ENCODE peak calls at places on chromosome 1, in ten cellular contexts. S is posterior cingulate gyrus; V is T-helper 9 cell; M is activated CD4-positive, CD25-positive, alpha-beta regulatory T cell treated with anti-CD3 and anti-CD28 coated beads, Interleukin-2, amount 50 U/mL, for 16 hours; J is Caki2; D is bronchial epithelial cell; I is GM23248; Y is stimulated activated CD4-positive, alpha-beta T cell treated with anti-CD3 and anti-CD28 coated beads, Interleukin-2, amount 100 ng/mL, for 48 hours; L is NCI-H1092; B is right cardiac atrium. P is an unnamed sample.

GRCh38 chr1:240344918-240345317 is 253.2 kb downstream of the FMN2 start:
- DNase-seq in I (peak), M (no peak), Y (no peak), B (no peak), V (no peak), S (no peak), D (peak), J (no peak), L (no peak), P (no peak)

GRCh38 chr1:84698151-84698651 is 7.9 kb upstream of the SSX2IP start:
- DNase-seq in J (no peak), B (no peak), Y (no peak), M (no peak), L (no peak), D (peak), S (no peak), V (no peak), I (peak), P (no peak)

GRCh38 chr1:62273953-62274352 is 45.3 kb downstream of the KANK4 start:
- DNase-seq in B (no peak), M (no peak), J (no peak), D (no peak), V (no peak), Y (no peak), I (no peak), S (no peak), L (no peak), P (no peak)

GRCh38 chr1:43452789-43453441 is 816 bp downstream of the HYI start:
- DNase-seq in M (no peak), I (peak), D (peak), Y (no peak), B (peak), J (peak), S (no peak), L (peak), V (no peak), P (no peak)

GRCh38 chr1:72100766-72101165 is 181.6 kb downstream of the NEGR1 start:
- DNase-seq in B (no peak), D (no peak), I (no peak), J (no peak), M (no peak), Y (no peak), S (no peak), V (no peak), L (no peak), P (no peak)

GRCh38 chr1:99457381-99458165 is 188.3 kb upstream of the PALMD start:
- DNase-seq in I (peak), Y (no peak), D (peak), M (no peak), S (no peak), L (no peak), B (no peak), J (peak), V (no peak), P (peak)

GRCh38 chr1:220872296-220872695 is 6.9 kb upstream of the HLX start:
- DNase-seq in M (no peak), B (no peak), I (no peak), Y (no peak), V (no peak), J (peak), D (no peak), S (no peak), L (no peak), P (no peak)

GRCh38 chr1:97297611-97298010 is 576.0 kb downstream of the PTBP2 start:
- DNase-seq in B (no peak), D (no peak), J (no peak), S (no peak), I (no peak), Y (no peak), M (no peak), V (no peak), L (no peak), P (no peak)

GRCh38 chr1:51303751-51304196 is 26.6 kb downstream of the TTC39A start:
- DNase-seq in D (no peak), B (no peak), Y (peak), L (no peak), S (no peak), I (no peak), J (no peak), V (no peak), M (no peak), P (no peak)

GRCh38 chr1:25795227-25795626 is 4.8 kb upstream of the SELENON start:
- DNase-seq in L (no peak), D (no peak), V (no peak), B (no peak), S (no peak), I (peak), J (no peak), Y (no peak), M (no peak), P (no peak)

GRCh38 chr1:31040038-31040437 is 25.5 kb downstream of the PUM1 start:
- DNase-seq in M (no peak), S (no peak), V (no peak), Y (no peak), D (no peak), J (no peak), B (no peak), I (no peak), L (no peak), P (no peak)

GRCh38 chr1:153608742-153609584 is 4.0 kb downstream of the S100A16 start:
- DNase-seq in L (no peak), V (no peak), M (no peak), Y (no peak), I (peak), J (peak), D (peak), S (peak), B (peak), P (no peak)

GRCh38 chr1:219322766-219323165 is 149.1 kb downstream of the LYPLAL1 start:
- DNase-seq in J (no peak), Y (no peak), I (no peak), L (no peak), S (no peak), D (no peak), V (no peak), M (no peak), B (no peak), P (no peak)

P was measured in LNCaP clone FGC.